ENCODE peak calls at places on chromosome 14, in ten cellular contexts. One of them, this sample, is unnamed.

GRCh38 chr14:76955575-76956252 is 72.8 kb downstream of the IRF2BPL start:
- DNase-seq in ovary: no peak
- DNase-seq in esophagus squamous epithelium: no peak
- DNase-seq in A549: no peak
- DNase-seq in gastrocnemius medialis: peak
- DNase-seq in HCT116: no peak
- DNase-seq in uterus: no peak
- DNase-seq in GM12892: no peak
- DNase-seq in NB4: peak
- DNase-seq in H1: no peak
- DNase-seq in this sample: peak

GRCh38 chr14:60215127-60215444 is 33.9 kb upstream of the PPM1A start:
- DNase-seq in ovary: no peak
- DNase-seq in esophagus squamous epithelium: no peak
- DNase-seq in A549: no peak
- DNase-seq in gastrocnemius medialis: no peak
- DNase-seq in HCT116: no peak
- DNase-seq in uterus: no peak
- DNase-seq in GM12892: no peak
- DNase-seq in NB4: no peak
- DNase-seq in H1: no peak
- DNase-seq in this sample: no peak

GRCh38 chr14:76772300-76773187 is 11.3 kb downstream of the VASH1 start:
- DNase-seq in ovary: peak
- DNase-seq in esophagus squamous epithelium: no peak
- DNase-seq in A549: no peak
- DNase-seq in gastrocnemius medialis: no peak
- DNase-seq in HCT116: no peak
- DNase-seq in uterus: peak
- DNase-seq in GM12892: no peak
- DNase-seq in NB4: peak
- DNase-seq in H1: peak
- DNase-seq in this sample: no peak

GRCh38 chr14:64602826-64603225 is 53.1 kb downstream of the PPP1R36 start:
- DNase-seq in ovary: no peak
- DNase-seq in esophagus squamous epithelium: no peak
- DNase-seq in A549: no peak
- DNase-seq in gastrocnemius medialis: no peak
- DNase-seq in HCT116: no peak
- DNase-seq in uterus: no peak
- DNase-seq in GM12892: no peak
- DNase-seq in NB4: no peak
- DNase-seq in H1: no peak
- DNase-seq in this sample: no peak

GRCh38 chr14:25122188-25122587 is 72.2 kb upstream of the STXBP6 start:
- DNase-seq in ovary: no peak
- DNase-seq in esophagus squamous epithelium: no peak
- DNase-seq in A549: no peak
- DNase-seq in gastrocnemius medialis: no peak
- DNase-seq in HCT116: no peak
- DNase-seq in uterus: no peak
- DNase-seq in GM12892: no peak
- DNase-seq in NB4: no peak
- DNase-seq in H1: no peak
- DNase-seq in this sample: no peak

GRCh38 chr14:41986083-41986645 is 379.5 kb downstream of the LRFN5 start:
- DNase-seq in ovary: no peak
- DNase-seq in esophagus squamous epithelium: no peak
- DNase-seq in A549: no peak
- DNase-seq in gastrocnemius medialis: no peak
- DNase-seq in HCT116: no peak
- DNase-seq in uterus: no peak
- DNase-seq in GM12892: no peak
- DNase-seq in NB4: no peak
- DNase-seq in H1: no peak
- DNase-seq in this sample: no peak

GRCh38 chr14:99574099-99574880 is 29.7 kb downstream of the CCDC85C start:
- DNase-seq in ovary: peak
- DNase-seq in esophagus squamous epithelium: no peak
- DNase-seq in A549: no peak
- DNase-seq in gastrocnemius medialis: no peak
- DNase-seq in HCT116: no peak
- DNase-seq in uterus: peak
- DNase-seq in GM12892: no peak
- DNase-seq in NB4: no peak
- DNase-seq in H1: no peak
- DNase-seq in this sample: no peak

GRCh38 chr14:93749081-93749430 is 39.2 kb downstream of the PRIMA1 start:
- DNase-seq in ovary: no peak
- DNase-seq in esophagus squamous epithelium: no peak
- DNase-seq in A549: no peak
- DNase-seq in gastrocnemius medialis: no peak
- DNase-seq in HCT116: no peak
- DNase-seq in uterus: no peak
- DNase-seq in GM12892: no peak
- DNase-seq in NB4: no peak
- DNase-seq in H1: no peak
- DNase-seq in this sample: no peak

GRCh38 chr14:91253795-91254323 is 9.4 kb upstream of the GPR68 start:
- DNase-seq in ovary: no peak
- DNase-seq in esophagus squamous epithelium: no peak
- DNase-seq in A549: no peak
- DNase-seq in gastrocnemius medialis: no peak
- DNase-seq in HCT116: no peak
- DNase-seq in uterus: no peak
- DNase-seq in GM12892: no peak
- DNase-seq in NB4: peak
- DNase-seq in H1: peak
- DNase-seq in this sample: no peak

GRCh38 chr14:20802341-20803084 is at the start of gene RNASE1:
- DNase-seq in ovary: peak
- DNase-seq in esophagus squamous epithelium: no peak
- DNase-seq in A549: peak
- DNase-seq in gastrocnemius medialis: peak
- DNase-seq in HCT116: no peak
- DNase-seq in uterus: peak
- DNase-seq in GM12892: no peak
- DNase-seq in NB4: no peak
- DNase-seq in H1: no peak
- DNase-seq in this sample: peak

GRCh38 chr14:47332939-47333338 is 342.5 kb downstream of the MDGA2 start:
- DNase-seq in ovary: no peak
- DNase-seq in esophagus squamous epithelium: no peak
- DNase-seq in A549: no peak
- DNase-seq in gastrocnemius medialis: no peak
- DNase-seq in HCT116: no peak
- DNase-seq in uterus: no peak
- DNase-seq in GM12892: no peak
- DNase-seq in NB4: no peak
- DNase-seq in H1: no peak
- DNase-seq in this sample: no peak
- TF ChIP-seq POLR2A in ovary: no peak
- TF ChIP-seq POLR2A in esophagus squamous epithelium: no peak
- TF ChIP-seq POLR2A in A549: no peak
- TF ChIP-seq POLR2A in gastrocnemius medialis: no peak
- TF ChIP-seq POLR2A in HCT116: no peak
- TF ChIP-seq POLR2A in uterus: no peak
- TF ChIP-seq POLR2A in GM12892: no peak
- TF ChIP-seq POLR2A in NB4: no peak
- TF ChIP-seq POLR2A in H1: no peak
- TF ChIP-seq POLR2A in this sample: no peak

GRCh38 chr14:55281316-55281839 is 10.2 kb downstream of the FBXO34 start:
- DNase-seq in ovary: no peak
- DNase-seq in esophagus squamous epithelium: no peak
- DNase-seq in A549: no peak
- DNase-seq in gastrocnemius medialis: no peak
- DNase-seq in HCT116: no peak
- DNase-seq in uterus: no peak
- DNase-seq in GM12892: no peak
- DNase-seq in NB4: no peak
- DNase-seq in H1: no peak
- DNase-seq in this sample: no peak

GRCh38 chr14:55276736-55277135 is 5.5 kb downstream of the FBXO34 start:
- DNase-seq in ovary: no peak
- DNase-seq in esophagus squamous epithelium: no peak
- DNase-seq in A549: no peak
- DNase-seq in gastrocnemius medialis: no peak
- DNase-seq in HCT116: no peak
- DNase-seq in uterus: no peak
- DNase-seq in GM12892: no peak
- DNase-seq in NB4: no peak
- DNase-seq in H1: no peak
- DNase-seq in this sample: no peak

GRCh38 chr14:55279384-55279783 is 8.2 kb downstream of the FBXO34 start:
- DNase-seq in ovary: no peak
- DNase-seq in esophagus squamous epithelium: no peak
- DNase-seq in A549: no peak
- DNase-seq in gastrocnemius medialis: no peak
- DNase-seq in HCT116: no peak
- DNase-seq in uterus: no peak
- DNase-seq in GM12892: no peak
- DNase-seq in NB4: no peak
- DNase-seq in H1: no peak
- DNase-seq in this sample: no peak

GRCh38 chr14:55274760-55275159 is 3.5 kb downstream of the FBXO34 start:
- DNase-seq in ovary: no peak
- DNase-seq in esophagus squamous epithelium: no peak
- DNase-seq in A549: no peak
- DNase-seq in gastrocnemius medialis: no peak
- DNase-seq in HCT116: no peak
- DNase-seq in uterus: no peak
- DNase-seq in GM12892: no peak
- DNase-seq in NB4: no peak
- DNase-seq in H1: no peak
- DNase-seq in this sample: peak

DNA sequence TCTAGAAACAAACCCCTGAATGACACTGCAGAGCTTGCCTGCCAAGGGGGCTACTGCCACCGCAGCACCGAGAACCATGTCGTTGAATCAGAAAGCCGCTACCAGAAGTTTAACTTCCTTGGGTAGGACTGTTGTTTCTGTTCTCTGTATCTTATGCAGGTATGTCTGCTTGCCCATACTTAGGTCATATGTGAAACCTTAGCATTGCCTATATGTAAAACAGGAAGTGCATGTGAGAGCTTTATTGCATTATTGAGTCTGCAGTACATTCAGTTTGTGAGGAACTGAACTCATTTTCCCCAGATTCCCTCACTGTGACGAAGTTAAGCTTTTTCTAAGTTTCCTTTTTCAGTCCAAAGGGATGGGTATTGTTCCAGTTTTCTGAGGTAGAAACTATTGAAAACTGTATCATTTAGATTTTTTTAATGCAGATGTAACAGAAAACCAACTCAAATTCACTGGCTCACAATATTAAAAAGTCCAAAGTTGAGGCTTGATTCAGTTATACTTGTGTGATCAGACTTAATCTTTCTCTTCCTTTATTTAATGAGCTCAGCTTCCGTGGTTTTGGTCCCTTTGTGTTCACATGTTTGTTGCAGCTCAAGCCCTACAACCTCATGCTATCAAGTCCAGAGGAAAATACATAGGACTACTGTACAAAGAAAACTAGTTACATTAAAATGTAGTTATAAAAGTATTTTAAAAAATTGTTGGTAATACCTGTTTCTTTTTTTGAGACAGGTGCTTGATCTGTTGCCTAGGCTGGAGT is 6.9 kb downstream of the FBXO34 start:
- DNase-seq in ovary: no peak
- DNase-seq in esophagus squamous epithelium: no peak
- DNase-seq in A549: no peak
- DNase-seq in gastrocnemius medialis: no peak
- DNase-seq in HCT116: no peak
- DNase-seq in uterus: no peak
- DNase-seq in GM12892: peak
- DNase-seq in NB4: peak
- DNase-seq in H1: no peak
- DNase-seq in this sample: no peak
- TF ChIP-seq POLR2A in ovary: no peak
- TF ChIP-seq POLR2A in esophagus squamous epithelium: no peak
- TF ChIP-seq POLR2A in A549: no peak
- TF ChIP-seq POLR2A in gastrocnemius medialis: no peak
- TF ChIP-seq POLR2A in HCT116: no peak
- TF ChIP-seq POLR2A in uterus: no peak
- TF ChIP-seq POLR2A in GM12892: no peak
- TF ChIP-seq POLR2A in NB4: no peak
- TF ChIP-seq POLR2A in H1: no peak
- TF ChIP-seq POLR2A in this sample: no peak

GRCh38 chr14:23023500-23024152 is 11.1 kb downstream of the PSMB5 start:
- DNase-seq in ovary: no peak
- DNase-seq in esophagus squamous epithelium: no peak
- DNase-seq in A549: no peak
- DNase-seq in gastrocnemius medialis: no peak
- DNase-seq in HCT116: no peak
- DNase-seq in uterus: no peak
- DNase-seq in GM12892: no peak
- DNase-seq in NB4: no peak
- DNase-seq in H1: no peak
- DNase-seq in this sample: no peak
- TF ChIP-seq POLR2A in ovary: no peak
- TF ChIP-seq POLR2A in esophagus squamous epithelium: no peak
- TF ChIP-seq POLR2A in A549: no peak
- TF ChIP-seq POLR2A in gastrocnemius medialis: no peak
- TF ChIP-seq POLR2A in HCT116: no peak
- TF ChIP-seq POLR2A in uterus: no peak
- TF ChIP-seq POLR2A in GM12892: no peak
- TF ChIP-seq POLR2A in NB4: no peak
- TF ChIP-seq POLR2A in H1: no peak
- TF ChIP-seq POLR2A in this sample: no peak

GRCh38 chr14:68506021-68506644 is 286.7 kb downstream of the ZFP36L1 start:
- DNase-seq in ovary: no peak
- DNase-seq in esophagus squamous epithelium: no peak
- DNase-seq in A549: no peak
- DNase-seq in gastrocnemius medialis: no peak
- DNase-seq in HCT116: no peak
- DNase-seq in uterus: peak
- DNase-seq in GM12892: no peak
- DNase-seq in NB4: no peak
- DNase-seq in H1: no peak
- DNase-seq in this sample: no peak

GRCh38 chr14:68508581-68508980 is 284.3 kb downstream of the ZFP36L1 start:
- DNase-seq in ovary: no peak
- DNase-seq in esophagus squamous epithelium: no peak
- DNase-seq in A549: no peak
- DNase-seq in gastrocnemius medialis: no peak
- DNase-seq in HCT116: no peak
- DNase-seq in uterus: peak
- DNase-seq in GM12892: no peak
- DNase-seq in NB4: no peak
- DNase-seq in H1: peak
- DNase-seq in this sample: no peak

GRCh38 chr14:68509188-68509953 is 283.5 kb downstream of the ZFP36L1 start:
- DNase-seq in ovary: no peak
- DNase-seq in esophagus squamous epithelium: no peak
- DNase-seq in A549: no peak
- DNase-seq in gastrocnemius medialis: no peak
- DNase-seq in HCT116: no peak
- DNase-seq in uterus: peak
- DNase-seq in GM12892: no peak
- DNase-seq in NB4: no peak
- DNase-seq in H1: peak
- DNase-seq in this sample: no peak

GRCh38 chr14:68506645-68507405 is 286.0 kb downstream of the ZFP36L1 start:
- DNase-seq in ovary: no peak
- DNase-seq in esophagus squamous epithelium: no peak
- DNase-seq in A549: no peak
- DNase-seq in gastrocnemius medialis: no peak
- DNase-seq in HCT116: no peak
- DNase-seq in uterus: peak
- DNase-seq in GM12892: peak
- DNase-seq in NB4: no peak
- DNase-seq in H1: no peak
- DNase-seq in this sample: no peak

GRCh38 chr14:68507544-68508081 is 285.3 kb downstream of the ZFP36L1 start:
- DNase-seq in ovary: no peak
- DNase-seq in esophagus squamous epithelium: no peak
- DNase-seq in A549: no peak
- DNase-seq in gastrocnemius medialis: no peak
- DNase-seq in HCT116: no peak
- DNase-seq in uterus: peak
- DNase-seq in GM12892: no peak
- DNase-seq in NB4: no peak
- DNase-seq in H1: no peak
- DNase-seq in this sample: no peak
- TF ChIP-seq POLR2A in ovary: no peak
- TF ChIP-seq POLR2A in esophagus squamous epithelium: no peak
- TF ChIP-seq POLR2A in A549: no peak
- TF ChIP-seq POLR2A in gastrocnemius medialis: no peak
- TF ChIP-seq POLR2A in HCT116: no peak
- TF ChIP-seq POLR2A in uterus: no peak
- TF ChIP-seq POLR2A in GM12892: no peak
- TF ChIP-seq POLR2A in NB4: no peak
- TF ChIP-seq POLR2A in H1: no peak
- TF ChIP-seq POLR2A in this sample: no peak

This sample was measured in erythroblast.